ENCODE peak calls at places on chromosomes 6 and 20, in four cellular contexts. U, L, J and M are unnamed samples.

GRCh38 chr6:169073311-169073710 is 180.3 kb downstream of the THBS2 start:
- DNase-seq in L (no peak), U (no peak), J (no peak), M (no peak)

GRCh38 chr20:8183526-8183925 is 51.5 kb downstream of the PLCB1 start:
- DNase-seq in L (no peak), U (no peak), J (no peak), M (no peak)

GRCh38 chr6:4091926-4092325 is 13.0 kb upstream of the FAM217A start:
- DNase-seq in J (peak), U (no peak), L (no peak), M (no peak)

GRCh38 chr6:30515967-30516753 is 26.9 kb downstream of the HLA-E start:
- DNase-seq in U (peak), J (peak), L (peak), M (peak)

GRCh38 chr6:157596886-157597285 is 215.9 kb downstream of the ZDHHC14 start:
- DNase-seq in U (no peak), L (no peak), J (no peak), M (no peak)

GRCh38 chr6:41584205-41584604 is 38.0 kb downstream of the FOXP4 start:
- DNase-seq in U (no peak), J (no peak), L (no peak), M (no peak)

GRCh38 chr20:23092861-23093543 is 6.9 kb upstream of the CD93 start:
- DNase-seq in J (no peak), U (no peak), L (no peak), M (no peak)

GRCh38 chr6:47700596-47700995 is 2.2 kb downstream of the ADGRF4 start:
- DNase-seq in J (no peak), U (no peak), L (no peak), M (no peak)

GRCh38 chr6:168451805-168452204 is 10.8 kb downstream of the SMOC2 start:
- DNase-seq in U (no peak), L (no peak), J (no peak), M (no peak)

GRCh38 chr6:34916348-34916967 is 27.4 kb downstream of the ANKS1A start:
- DNase-seq in L (no peak), U (no peak), J (no peak), M (no peak)

GRCh38 chr20:61030130-61030529 is 221.9 kb upstream of the CDH4 start:
- DNase-seq in L (no peak), U (no peak), J (no peak), M (no peak)

GRCh38 chr6:122580731-122581130 is 29.5 kb upstream of the PKIB start:
- DNase-seq in L (no peak), J (no peak), U (no peak), M (no peak)

GRCh38 chr6:152232494-152233151 is 404.5 kb downstream of the SYNE1 start:
- DNase-seq in L (no peak), J (no peak), U (no peak), M (no peak)

GRCh38 chr6:20744911-20745557 is 210.8 kb downstream of the CDKAL1 start:
- DNase-seq in J (no peak), L (no peak), U (no peak), M (no peak)

GRCh38 chr20:64222273-64222672 is 33.3 kb upstream of the PCMTD2 start:
- DNase-seq in U (no peak), J (no peak), L (no peak), M (no peak)

GRCh38 chr6:88972504-88973423 is 9.3 kb upstream of the RNGTT start:
- DNase-seq in U (no peak), J (no peak), L (no peak), M (no peak)

GRCh38 chr6:89564752-89565427 is 73.7 kb downstream of the LYRM2 start:
- DNase-seq in J (no peak), L (no peak), U (no peak), M (no peak)

GRCh38 chr20:63492982-63493381 is 5.9 kb downstream of the EEF1A2 start:
- DNase-seq in L (no peak), U (no peak), J (no peak), M (no peak)

GRCh38 chr6:113599444-113599843 is 257.7 kb upstream of the MARCKS start:
- DNase-seq in U (no peak), L (no peak), J (no peak), M (no peak)

GRCh38 chr20:61422636-61423425 is 170.8 kb downstream of the CDH4 start:
- DNase-seq in L (no peak), J (no peak), U (no peak), M (no peak)

GRCh38 chr6:13454286-13455221 is 32.8 kb downstream of the GFOD1 start:
- DNase-seq in U (peak), L (no peak), J (peak), M (peak)

GRCh38 chr6:142566628-142567396 is 265.0 kb downstream of the ADGRG6 start:
- DNase-seq in J (peak), U (peak), L (peak), M (no peak)

GRCh38 chr20:12173333-12173732 is 255.6 kb downstream of the BTBD3 start:
- DNase-seq in U (no peak), J (no peak), L (no peak), M (no peak)

GRCh38 chr20:9119776-9120175 is 50.9 kb downstream of the PLCB4 start:
- DNase-seq in J (no peak), L (no peak), U (no peak), M (no peak)

GRCh38 chr6:157953580-157954091 is 28.0 kb upstream of the SYNJ2 start:
- DNase-seq in L (no peak), J (no peak), U (no peak), M (no peak)

GRCh38 chr6:53896237-53896636 is 101.4 kb downstream of the LRRC1 start:
- DNase-seq in U (no peak), J (no peak), L (no peak), M (no peak)

GRCh38 chr6:77074037-77074713 is 389.1 kb downstream of the HTR1B start:
- DNase-seq in L (no peak), J (no peak), U (no peak), M (no peak)

GRCh38 chr6:157148391-157149323 is 174.7 kb downstream of the TMEM242 start:
- DNase-seq in J (no peak), U (no peak), L (no peak), M (no peak)

GRCh38 chr6:134077301-134077700 is 24.9 kb upstream of the SLC2A12 start:
- DNase-seq in J (no peak), L (no peak), U (no peak), M (no peak)

GRCh38 chr6:13469688-13470087 is 17.7 kb downstream of the GFOD1 start:
- DNase-seq in J (no peak), L (no peak), U (no peak), M (no peak)

GRCh38 chr6:113732384-113732966 is 124.7 kb upstream of the MARCKS start:
- DNase-seq in L (peak), J (peak), U (no peak), M (no peak)

GRCh38 chr6:168047841-168048723 is 30.9 kb downstream of the FRMD1 start:
- DNase-seq in L (no peak), J (no peak), U (no peak), M (no peak)

GRCh38 chr20:52056203-52057062 is 135.1 kb downstream of the ZFP64 start:
- DNase-seq in L (no peak), U (no peak), J (no peak), M (no peak)

GRCh38 chr6:137261393-137262154 is 42.4 kb upstream of the IFNGR1 start:
- DNase-seq in U (no peak), J (no peak), L (no peak), M (no peak)

GRCh38 chr6:148840256-148840655 is 93.4 kb downstream of the UST start:
- DNase-seq in L (no peak), U (no peak), J (no peak), M (no peak)

GRCh38 chr20:10316582-10316981 is 98.0 kb downstream of the SNAP25 start:
- DNase-seq in J (peak), L (no peak), U (no peak), M (no peak)

GRCh38 chr6:43708857-43709653 is 21.5 kb upstream of the MRPS18A start:
- DNase-seq in J (no peak), U (no peak), L (no peak), M (no peak)

GRCh38 chr20:57203204-57203603 is 63.2 kb downstream of the BMP7 start:
- DNase-seq in J (no peak), U (no peak), L (no peak), M (no peak)

DNA sequence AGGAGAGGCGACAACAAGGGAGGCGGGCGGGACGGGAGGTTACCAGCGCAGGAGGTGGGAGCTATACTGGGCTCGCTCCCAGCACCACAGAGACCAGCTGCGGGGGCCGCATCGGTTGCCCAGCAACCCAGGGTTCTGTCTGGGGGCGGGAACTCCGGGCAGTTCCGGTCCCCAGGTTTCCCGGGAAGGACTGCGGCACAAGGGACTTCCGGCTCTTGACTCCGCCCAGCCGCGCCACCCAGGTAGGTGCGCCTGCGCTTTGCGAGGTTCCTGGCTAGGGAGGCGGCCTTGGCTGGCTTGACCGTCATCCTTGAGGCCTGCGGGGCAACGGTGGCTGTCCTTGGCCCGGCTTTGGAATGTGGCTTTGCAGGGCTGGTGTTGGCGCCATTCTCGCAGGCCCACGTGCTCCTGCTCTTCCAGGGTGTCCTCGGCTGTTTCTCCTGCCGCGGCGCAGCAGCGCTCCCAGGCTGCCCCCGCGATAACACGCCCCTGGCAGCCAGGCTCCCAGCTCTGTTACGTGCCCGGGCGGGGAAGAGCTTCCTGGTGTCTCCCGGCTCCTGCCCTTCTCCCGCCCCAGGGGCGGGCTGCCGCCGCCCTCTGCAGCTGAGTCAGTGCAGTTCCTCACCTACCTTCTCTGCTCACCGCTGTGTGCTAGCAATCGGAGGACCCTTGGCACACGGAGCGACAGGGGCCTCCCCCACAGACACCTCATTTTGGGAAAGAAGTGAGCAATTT is at the start of gene RSPH3:
- DNase-seq in J (peak), U (peak), L (peak), M (peak)
- TF ChIP-seq CTCF in J (no peak), U (peak), L (no peak), M (no peak)

GRCh38 chr6:147054158-147054557 is 150.1 kb upstream of the STXBP5 start:
- DNase-seq in L (no peak), U (no peak), J (no peak), M (no peak)
- TF ChIP-seq CTCF in L (no peak), U (no peak), J (no peak), M (no peak)

DNA sequence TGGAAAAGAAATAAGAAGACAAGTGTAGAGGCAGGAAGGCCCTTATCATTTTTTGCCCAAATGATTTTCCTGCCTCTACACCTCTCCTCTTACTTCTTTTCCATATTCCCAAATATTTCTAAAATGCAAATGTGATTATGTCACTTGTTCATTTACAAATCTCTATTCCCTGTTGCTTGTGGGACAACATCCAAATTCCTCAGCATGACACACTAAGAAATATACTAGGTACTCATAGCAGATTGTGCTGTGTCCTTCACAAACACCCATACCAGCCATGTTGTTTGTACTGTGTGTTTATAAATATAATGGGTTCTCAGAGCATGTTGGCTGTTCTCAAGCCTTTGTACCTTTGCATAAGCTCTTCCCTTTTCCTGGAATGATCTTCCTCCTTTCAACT is 17.7 kb upstream of the FYN start:
- DNase-seq in L (no peak), J (no peak), U (no peak), M (no peak)
- TF ChIP-seq CTCF in L (no peak), J (no peak), U (no peak), M (no peak)

DNA sequence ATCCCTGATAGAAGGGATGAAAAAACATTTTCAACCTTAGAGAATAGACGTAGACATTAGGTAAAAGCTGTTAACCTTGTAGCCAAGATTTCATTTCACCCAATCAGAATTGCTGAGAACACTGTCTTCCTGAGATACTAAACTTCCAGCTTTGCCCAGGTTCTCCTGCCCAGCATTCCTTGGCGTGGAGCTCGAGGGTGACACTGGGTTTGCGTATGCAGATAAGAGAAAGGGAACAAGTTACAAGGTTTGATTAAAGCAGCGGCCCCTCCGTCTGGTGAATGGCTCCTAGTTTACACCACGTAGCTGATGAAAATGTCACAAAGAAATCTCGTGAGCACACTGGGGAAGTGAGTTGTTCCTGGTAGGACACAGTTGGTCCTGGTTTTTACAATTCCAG is 247.8 kb downstream of the FARS2 start:
- DNase-seq in L (no peak), U (no peak), J (no peak), M (no peak)
- TF ChIP-seq CTCF in L (no peak), U (no peak), J (no peak), M (no peak)

GRCh38 chr6:132596201-132596600 is 6.7 kb upstream of the TAAR5 start:
- DNase-seq in U (no peak), L (no peak), J (no peak), M (no peak)

DNA sequence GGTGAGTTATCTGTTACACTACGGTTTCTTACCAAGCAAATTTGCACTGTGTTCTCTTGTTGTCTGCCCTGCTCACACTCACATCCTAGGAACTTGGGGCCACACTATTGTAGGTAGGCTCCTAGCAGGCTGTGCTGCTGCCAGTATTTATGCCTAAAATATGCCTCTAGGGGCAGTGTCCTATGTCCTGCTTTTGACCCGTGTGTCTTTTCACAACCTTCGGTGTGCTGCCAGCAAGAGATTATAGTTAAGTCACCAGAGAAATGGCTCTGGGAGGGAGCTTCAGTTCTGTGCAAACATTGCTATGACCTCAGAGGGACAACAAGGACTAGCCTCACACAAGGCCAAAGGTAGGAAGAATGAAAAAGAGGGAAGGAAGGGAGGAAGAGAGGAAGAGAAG is 8.9 kb upstream of the TAAR5 start:
- DNase-seq in U (no peak), J (no peak), L (peak), M (no peak)
- TF ChIP-seq CTCF in U (peak), J (no peak), L (peak), M (peak)

DNA sequence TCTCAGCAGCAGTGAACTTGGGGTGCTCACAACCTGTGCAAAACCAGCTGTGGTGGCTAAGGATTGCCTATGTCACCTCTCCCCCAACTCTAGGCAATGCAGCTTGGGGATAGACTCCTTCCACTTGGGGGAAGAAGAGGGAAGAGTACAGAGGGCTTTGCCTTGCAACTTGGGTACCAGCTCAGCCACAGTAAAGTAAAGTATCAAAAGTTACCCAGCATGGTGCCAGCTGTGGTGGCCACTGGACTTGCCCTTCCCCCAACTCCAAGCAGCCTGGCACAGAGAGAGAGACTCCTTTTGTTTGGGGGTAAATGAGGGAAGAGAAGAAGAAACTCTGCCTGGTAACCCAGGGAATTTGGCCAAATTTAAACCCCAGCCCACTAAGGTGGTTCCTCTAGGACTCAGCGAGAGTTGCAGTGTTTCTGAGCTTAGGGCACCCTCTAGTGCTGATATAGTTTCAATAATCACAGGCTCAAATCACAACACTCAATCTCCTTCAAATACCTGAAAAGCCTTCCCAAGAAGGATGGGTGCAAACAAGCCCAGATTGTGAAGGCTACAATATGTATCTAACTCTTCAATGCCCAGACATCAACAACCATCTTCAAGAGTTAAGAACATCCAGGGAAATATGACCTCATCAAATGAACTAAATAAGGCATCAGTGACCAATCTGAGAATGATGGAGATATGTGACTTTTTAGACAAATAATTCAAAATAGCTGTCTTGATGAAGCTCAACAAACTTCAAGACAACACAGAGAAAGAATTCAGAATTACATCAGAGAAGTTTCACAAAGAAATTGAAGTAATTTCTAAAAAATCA is 7.6 kb upstream of the DEFB129 start:
- DNase-seq in L (peak), U (no peak), J (no peak), M (no peak)
- TF ChIP-seq CTCF in L (peak), U (no peak), J (no peak), M (no peak)